ENCODE peak calls at places on chromosomes 3 and 15, in eight cellular contexts. One of them, this sample, is unnamed.

GRCh38 chr3:149291178-149291577 is 42.3 kb downstream of the TM4SF18 start:
- DNase-seq in left ventricle myocardium inferior: no peak
- DNase-seq in heart right ventricle: no peak
- DNase-seq in AG04449: no peak
- DNase-seq in mucosa of descending colon: no peak
- DNase-seq in AG10803: no peak
- DNase-seq in Caco-2: no peak
- DNase-seq in psoas muscle: no peak
- DNase-seq in this sample: peak

GRCh38 chr15:71325461-71325860 is 210.2 kb downstream of the THSD4 start:
- DNase-seq in heart right ventricle: no peak
- DNase-seq in mucosa of descending colon: no peak
- DNase-seq in AG04449: no peak
- DNase-seq in Caco-2: no peak
- DNase-seq in AG10803: peak
- DNase-seq in left ventricle myocardium inferior: no peak
- DNase-seq in psoas muscle: no peak
- DNase-seq in this sample: peak

GRCh38 chr3:50117120-50117519 is 28.4 kb downstream of the RBM5 start:
- DNase-seq in heart right ventricle: no peak
- DNase-seq in left ventricle myocardium inferior: no peak
- DNase-seq in mucosa of descending colon: no peak
- DNase-seq in AG10803: no peak
- DNase-seq in AG04449: no peak
- DNase-seq in Caco-2: no peak
- DNase-seq in psoas muscle: no peak
- DNase-seq in this sample: no peak

GRCh38 chr15:88902491-88902835 is 7.1 kb upstream of the HAPLN3 start:
- DNase-seq in left ventricle myocardium inferior: no peak
- DNase-seq in mucosa of descending colon: peak
- DNase-seq in Caco-2: no peak
- DNase-seq in heart right ventricle: no peak
- DNase-seq in psoas muscle: no peak
- DNase-seq in AG10803: no peak
- DNase-seq in AG04449: no peak
- DNase-seq in this sample: peak

GRCh38 chr3:55526332-55527030 is 39.4 kb upstream of the WNT5A start:
- DNase-seq in Caco-2: peak
- DNase-seq in heart right ventricle: no peak
- DNase-seq in left ventricle myocardium inferior: no peak
- DNase-seq in mucosa of descending colon: no peak
- DNase-seq in AG04449: no peak
- DNase-seq in AG10803: no peak
- DNase-seq in psoas muscle: no peak
- DNase-seq in this sample: no peak

GRCh38 chr15:62841269-62841628 is 201.3 kb upstream of the TPM1 start:
- DNase-seq in heart right ventricle: no peak
- DNase-seq in AG04449: no peak
- DNase-seq in left ventricle myocardium inferior: no peak
- DNase-seq in psoas muscle: no peak
- DNase-seq in Caco-2: no peak
- DNase-seq in mucosa of descending colon: no peak
- DNase-seq in AG10803: peak
- DNase-seq in this sample: no peak

GRCh38 chr3:157156844-157157635 is 2.9 kb downstream of the CCNL1 start:
- DNase-seq in heart right ventricle: no peak
- DNase-seq in AG04449: no peak
- DNase-seq in AG10803: peak
- DNase-seq in psoas muscle: no peak
- DNase-seq in Caco-2: no peak
- DNase-seq in mucosa of descending colon: no peak
- DNase-seq in left ventricle myocardium inferior: no peak
- DNase-seq in this sample: no peak

GRCh38 chr3:111694471-111694870 is 99.3 kb upstream of the ZBED2 start:
- DNase-seq in left ventricle myocardium inferior: no peak
- DNase-seq in heart right ventricle: no peak
- DNase-seq in psoas muscle: no peak
- DNase-seq in AG10803: no peak
- DNase-seq in Caco-2: no peak
- DNase-seq in mucosa of descending colon: no peak
- DNase-seq in AG04449: no peak
- DNase-seq in this sample: peak

GRCh38 chr3:30129765-30130164 is 476.6 kb upstream of the TGFBR2 start:
- DNase-seq in psoas muscle: no peak
- DNase-seq in Caco-2: no peak
- DNase-seq in left ventricle myocardium inferior: no peak
- DNase-seq in AG10803: no peak
- DNase-seq in AG04449: no peak
- DNase-seq in mucosa of descending colon: no peak
- DNase-seq in heart right ventricle: no peak
- DNase-seq in this sample: no peak

GRCh38 chr3:51384145-51384729 is 854 bp upstream of the MANF start:
- DNase-seq in heart right ventricle: no peak
- DNase-seq in mucosa of descending colon: peak
- DNase-seq in Caco-2: no peak
- DNase-seq in AG10803: peak
- DNase-seq in left ventricle myocardium inferior: peak
- DNase-seq in AG04449: no peak
- DNase-seq in psoas muscle: no peak
- DNase-seq in this sample: no peak

GRCh38 chr15:77495806-77496589 is 75.3 kb downstream of the HMG20A start:
- DNase-seq in left ventricle myocardium inferior: peak
- DNase-seq in mucosa of descending colon: no peak
- DNase-seq in Caco-2: no peak
- DNase-seq in AG04449: no peak
- DNase-seq in AG10803: peak
- DNase-seq in heart right ventricle: no peak
- DNase-seq in psoas muscle: peak
- DNase-seq in this sample: no peak

GRCh38 chr3:5210926-5211325 is 23.4 kb downstream of the EDEM1 start:
- DNase-seq in left ventricle myocardium inferior: no peak
- DNase-seq in heart right ventricle: no peak
- DNase-seq in AG04449: no peak
- DNase-seq in AG10803: no peak
- DNase-seq in Caco-2: no peak
- DNase-seq in mucosa of descending colon: no peak
- DNase-seq in psoas muscle: no peak
- DNase-seq in this sample: no peak

GRCh38 chr15:26772588-26773484 is at the start of gene GABRB3:
- DNase-seq in mucosa of descending colon: no peak
- DNase-seq in AG04449: no peak
- DNase-seq in Caco-2: no peak
- DNase-seq in heart right ventricle: peak
- DNase-seq in psoas muscle: peak
- DNase-seq in AG10803: peak
- DNase-seq in left ventricle myocardium inferior: peak
- DNase-seq in this sample: peak

GRCh38 chr15:96340611-96341464 is 10.3 kb downstream of the NR2F2 start:
- DNase-seq in Caco-2: no peak
- DNase-seq in heart right ventricle: no peak
- DNase-seq in mucosa of descending colon: no peak
- DNase-seq in left ventricle myocardium inferior: peak
- DNase-seq in AG10803: peak
- DNase-seq in AG04449: no peak
- DNase-seq in psoas muscle: no peak
- DNase-seq in this sample: no peak

DNA sequence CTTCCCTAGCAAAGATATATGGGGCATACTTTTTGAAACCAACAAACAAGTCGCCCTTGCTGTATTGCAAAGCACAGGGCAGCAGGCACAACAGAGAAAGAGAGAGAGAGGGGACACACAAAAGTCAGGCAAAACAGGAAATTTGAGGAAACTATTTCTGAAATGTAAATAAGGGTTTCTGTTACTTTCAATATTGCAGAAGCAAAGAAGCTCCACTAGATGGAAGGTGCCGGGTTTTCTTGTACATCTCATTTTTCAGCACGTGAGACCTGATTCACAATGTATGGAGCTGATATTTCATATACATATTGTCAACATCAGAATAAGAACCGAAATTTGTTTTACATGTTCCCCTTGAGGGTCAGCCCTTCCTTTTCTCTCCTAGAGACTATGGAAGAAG is 127.4 kb downstream of the FOXP1 start:
- DNase-seq in Caco-2: no peak
- DNase-seq in mucosa of descending colon: no peak
- DNase-seq in psoas muscle: no peak
- DNase-seq in AG04449: no peak
- DNase-seq in heart right ventricle: no peak
- DNase-seq in left ventricle myocardium inferior: no peak
- DNase-seq in AG10803: peak
- DNase-seq in this sample: no peak
- H3K4me3 ChIP-seq in Caco-2: no peak
- H3K4me3 ChIP-seq in mucosa of descending colon: no peak
- H3K4me3 ChIP-seq in psoas muscle: no peak
- H3K4me3 ChIP-seq in AG04449: no peak
- H3K4me3 ChIP-seq in heart right ventricle: no peak
- H3K4me3 ChIP-seq in left ventricle myocardium inferior: no peak
- H3K4me3 ChIP-seq in AG10803: no peak
- H3K4me3 ChIP-seq in this sample: no peak

GRCh38 chr3:94862703-94863102 is 799.8 kb downstream of the NSUN3 start:
- DNase-seq in left ventricle myocardium inferior: no peak
- DNase-seq in psoas muscle: no peak
- DNase-seq in Caco-2: peak
- DNase-seq in AG10803: peak
- DNase-seq in mucosa of descending colon: no peak
- DNase-seq in AG04449: no peak
- DNase-seq in heart right ventricle: no peak
- DNase-seq in this sample: peak
- TF ChIP-seq CTCF in left ventricle myocardium inferior: peak
- TF ChIP-seq CTCF in psoas muscle: no peak
- TF ChIP-seq CTCF in Caco-2: peak
- TF ChIP-seq CTCF in AG10803: peak
- TF ChIP-seq CTCF in mucosa of descending colon: no peak
- TF ChIP-seq CTCF in AG04449: peak
- TF ChIP-seq CTCF in heart right ventricle: peak
- TF ChIP-seq CTCF in this sample: peak

DNA sequence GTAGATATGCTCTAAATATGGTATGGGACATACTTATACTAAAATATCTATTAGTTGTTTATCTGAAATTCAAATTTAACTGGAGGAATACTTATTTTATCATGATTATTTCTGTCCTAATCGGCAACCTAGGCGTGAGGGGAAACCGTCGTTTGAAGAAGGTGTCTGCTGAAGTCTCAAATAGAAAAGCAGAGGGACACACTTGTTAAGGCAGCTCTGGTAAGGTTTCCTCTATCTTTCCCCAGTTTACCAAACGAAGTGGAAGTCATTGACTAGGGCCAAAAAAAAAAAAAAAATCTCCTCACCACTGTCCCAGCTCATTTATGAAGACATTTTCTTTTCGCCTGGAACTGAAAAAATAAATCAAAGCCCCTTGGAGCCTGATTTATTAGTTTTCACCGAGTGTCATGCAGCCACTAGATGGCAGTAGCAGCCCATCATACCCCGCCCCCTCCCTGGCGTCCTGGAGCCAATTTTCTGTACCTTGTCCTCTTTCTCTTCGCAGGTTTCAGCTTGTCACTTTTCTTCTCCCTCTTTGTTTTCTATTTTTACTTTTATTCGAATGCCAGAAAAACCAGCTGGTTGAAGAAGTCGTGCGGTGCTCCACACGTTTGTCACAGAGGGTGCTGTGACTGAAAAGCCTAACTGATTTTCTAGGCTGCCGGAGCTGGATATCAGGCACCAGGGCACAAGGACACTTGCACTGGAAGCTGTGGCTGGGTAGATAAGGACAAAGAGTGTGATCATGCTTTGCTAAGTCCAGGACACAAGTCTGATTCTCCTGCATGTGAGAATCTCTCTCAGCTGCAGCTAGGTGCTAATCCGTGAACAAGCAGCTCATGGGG is 238.7 kb downstream of the ZPLD1 start:
- DNase-seq in AG10803: peak
- DNase-seq in left ventricle myocardium inferior: peak
- DNase-seq in mucosa of descending colon: peak
- DNase-seq in AG04449: no peak
- DNase-seq in Caco-2: peak
- DNase-seq in psoas muscle: peak
- DNase-seq in heart right ventricle: peak
- DNase-seq in this sample: peak
- H3K4me3 ChIP-seq in AG10803: no peak
- H3K4me3 ChIP-seq in left ventricle myocardium inferior: peak
- H3K4me3 ChIP-seq in mucosa of descending colon: no peak
- H3K4me3 ChIP-seq in AG04449: no peak
- H3K4me3 ChIP-seq in Caco-2: peak
- H3K4me3 ChIP-seq in psoas muscle: no peak
- H3K4me3 ChIP-seq in heart right ventricle: no peak
- H3K4me3 ChIP-seq in this sample: no peak

GRCh38 chr3:131421301-131421700 is 39.7 kb downstream of the NUDT16 start:
- DNase-seq in left ventricle myocardium inferior: no peak
- DNase-seq in heart right ventricle: no peak
- DNase-seq in psoas muscle: no peak
- DNase-seq in AG10803: no peak
- DNase-seq in Caco-2: no peak
- DNase-seq in AG04449: no peak
- DNase-seq in mucosa of descending colon: no peak
- DNase-seq in this sample: no peak

DNA sequence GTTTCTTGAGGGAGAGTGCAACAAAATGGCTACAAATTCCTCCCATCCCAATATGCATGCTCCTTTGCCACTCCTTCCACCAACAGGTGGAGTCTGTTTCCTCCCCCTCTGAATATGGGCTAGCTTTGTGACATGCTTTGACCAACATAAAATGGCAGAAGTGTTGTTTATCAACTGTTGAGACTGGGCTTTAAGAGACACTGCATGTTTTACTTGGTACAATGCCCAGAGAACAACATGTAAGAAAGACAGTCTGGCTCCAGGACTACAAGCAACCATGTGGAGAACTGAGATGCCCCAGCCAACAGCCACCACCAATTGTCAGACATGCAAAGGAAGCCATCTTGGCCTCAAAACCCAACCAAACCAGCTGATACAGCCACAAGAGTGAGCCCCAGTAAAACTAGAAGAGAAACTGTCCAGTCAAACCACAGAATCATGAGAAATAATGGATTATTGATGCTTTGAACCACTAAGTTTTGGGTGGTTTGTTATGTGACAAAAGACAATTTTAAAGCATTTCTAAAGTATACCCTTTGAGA is 40.5 kb downstream of the NUDT16 start:
- DNase-seq in AG10803: no peak
- DNase-seq in Caco-2: no peak
- DNase-seq in AG04449: no peak
- DNase-seq in psoas muscle: no peak
- DNase-seq in mucosa of descending colon: no peak
- DNase-seq in left ventricle myocardium inferior: no peak
- DNase-seq in heart right ventricle: no peak
- DNase-seq in this sample: no peak
- TF ChIP-seq CTCF in AG10803: no peak
- TF ChIP-seq CTCF in Caco-2: no peak
- TF ChIP-seq CTCF in AG04449: no peak
- TF ChIP-seq CTCF in psoas muscle: no peak
- TF ChIP-seq CTCF in mucosa of descending colon: no peak
- TF ChIP-seq CTCF in left ventricle myocardium inferior: no peak
- TF ChIP-seq CTCF in heart right ventricle: no peak
- TF ChIP-seq CTCF in this sample: no peak

GRCh38 chr3:172079326-172079976 is 40.1 kb downstream of the FNDC3B start:
- DNase-seq in mucosa of descending colon: no peak
- DNase-seq in Caco-2: no peak
- DNase-seq in left ventricle myocardium inferior: no peak
- DNase-seq in psoas muscle: no peak
- DNase-seq in heart right ventricle: no peak
- DNase-seq in AG10803: no peak
- DNase-seq in AG04449: no peak
- DNase-seq in this sample: no peak
- H3K4me3 ChIP-seq in mucosa of descending colon: no peak
- H3K4me3 ChIP-seq in Caco-2: no peak
- H3K4me3 ChIP-seq in left ventricle myocardium inferior: no peak
- H3K4me3 ChIP-seq in psoas muscle: no peak
- H3K4me3 ChIP-seq in heart right ventricle: no peak
- H3K4me3 ChIP-seq in AG10803: no peak
- H3K4me3 ChIP-seq in AG04449: no peak
- H3K4me3 ChIP-seq in this sample: no peak

GRCh38 chr3:133797396-133798105 is 8.1 kb upstream of the SRPRB start:
- DNase-seq in AG10803: no peak
- DNase-seq in psoas muscle: no peak
- DNase-seq in AG04449: no peak
- DNase-seq in mucosa of descending colon: no peak
- DNase-seq in heart right ventricle: no peak
- DNase-seq in left ventricle myocardium inferior: no peak
- DNase-seq in Caco-2: no peak
- DNase-seq in this sample: peak
- TF ChIP-seq CTCF in AG10803: no peak
- TF ChIP-seq CTCF in psoas muscle: no peak
- TF ChIP-seq CTCF in AG04449: no peak
- TF ChIP-seq CTCF in mucosa of descending colon: no peak
- TF ChIP-seq CTCF in heart right ventricle: no peak
- TF ChIP-seq CTCF in left ventricle myocardium inferior: no peak
- TF ChIP-seq CTCF in Caco-2: no peak
- TF ChIP-seq CTCF in this sample: no peak